ENCODE peak calls at places on chromosomes 5 and 9, in five cellular contexts. H is C1 segment of cervical spinal cord; J is ELR; Q is activated CD4-positive, alpha-beta T cell treated with anti-CD3 and anti-CD28 coated beads for 24 hours; Y is endothelial cell. S is an unnamed sample.

GRCh38 chr9:6609499-6610016 is 36.0 kb downstream of the GLDC start:
- DNase-seq in J (no peak), H (no peak), Q (no peak), Y (no peak), S (no peak)

GRCh38 chr9:13778486-13779110 is 499.1 kb upstream of the MPDZ start:
- DNase-seq in Y (no peak), H (no peak), J (no peak), Q (no peak), S (no peak)

GRCh38 chr5:133323464-133323863 is 271.7 kb downstream of the HSPA4 start:
- DNase-seq in Q (no peak), Y (no peak), H (no peak), J (no peak), S (no peak)

GRCh38 chr5:80659111-80659510 is 4.3 kb upstream of the DHFR start:
- DNase-seq in Y (no peak), J (peak; percentile 46), Q (no peak), H (no peak), S (no peak)

GRCh38 chr9:89781838-89782237 is 177.0 kb downstream of the GADD45G start:
- DNase-seq in Q (no peak), Y (no peak), H (no peak), J (no peak), S (no peak)

GRCh38 chr5:67141644-67142043 is 55.0 kb downstream of the CD180 start:
- DNase-seq in Q (no peak), Y (no peak), H (no peak), J (no peak), S (no peak)

GRCh38 chr9:116000748-116001329 is 152.8 kb upstream of the PAPPA start:
- DNase-seq in H (no peak), J (peak; percentile 49), Y (peak; percentile 26), Q (no peak), S (no peak)

GRCh38 chr5:10578869-10579268 is 15.0 kb downstream of the ANKRD33B start:
- DNase-seq in H (no peak), Y (no peak), Q (no peak), J (no peak), S (no peak)

GRCh38 chr9:14895806-14896205 is 14.4 kb downstream of the FREM1 start:
- DNase-seq in Q (no peak), Y (no peak), J (peak; percentile 19), H (no peak), S (no peak)

GRCh38 chr9:124218438-124219289 is 39.1 kb upstream of the NEK6 start:
- DNase-seq in H (no peak), Q (no peak), Y (no peak), J (peak; percentile 77), S (no peak)

GRCh38 chr9:89942643-89943042 is 337.8 kb downstream of the GADD45G start:
- DNase-seq in J (no peak), H (no peak), Y (no peak), Q (no peak), S (no peak)

GRCh38 chr5:149054416-149054815 is 8.4 kb downstream of the SH3TC2 start:
- DNase-seq in H (no peak), J (no peak), Y (no peak), Q (no peak), S (no peak)

GRCh38 chr5:155047818-155048217 is 34.3 kb downstream of the KIF4B start:
- DNase-seq in Y (no peak), H (no peak), Q (no peak), J (no peak), S (no peak)

GRCh38 chr9:92807031-92807756 is 42.6 kb upstream of the BICD2 start:
- DNase-seq in J (no peak), Q (no peak), H (no peak), Y (no peak), S (no peak)

GRCh38 chr5:68368686-68369359 is 153.3 kb downstream of the PIK3R1 start:
- DNase-seq in J (peak; percentile 36), Q (no peak), Y (no peak), H (no peak), S (no peak)

GRCh38 chr9:105158898-105159297 is 85.6 kb upstream of the SLC44A1 start:
- DNase-seq in H (no peak), J (no peak), Q (no peak), Y (no peak), S (no peak)

GRCh38 chr5:143542798-143543144 is 139.3 kb upstream of the NR3C1 start:
- DNase-seq in Q (no peak), J (no peak), H (no peak), Y (no peak), S (no peak)

S was measured in posterior cingulate gyrus.